ENCODE peak calls at places on chromosomes 5 and 9, in four cellular contexts. C, M, W and L are unnamed samples.

GRCh38 chr5:153513171-153513570 is 22.7 kb downstream of the GRIA1 start:
- DNase-seq in C (no peak), M (no peak), W (no peak), L (no peak)

GRCh38 chr9:112115955-112116354 is 59.1 kb downstream of the SUSD1 start:
- DNase-seq in C (no peak), M (no peak), W (no peak), L (no peak)

GRCh38 chr9:114387678-114388431 is at the start of gene AKNA:
- DNase-seq in C (no peak), M (no peak), W (no peak), L (peak)

GRCh38 chr5:65062684-65063083 is 294.0 kb downstream of the CWC27 start:
- DNase-seq in C (peak), M (peak), W (no peak), L (peak)

GRCh38 chr5:159263569-159263905 is 447 bp downstream of the UBLCP1 start:
- DNase-seq in C (no peak), M (no peak), W (no peak), L (no peak)

GRCh38 chr9:14797442-14797841 is 74.9 kb upstream of the CER1 start:
- DNase-seq in C (no peak), M (peak), W (no peak), L (peak)

GRCh38 chr5:59506285-59506877 is 387.1 kb downstream of the PDE4D start:
- DNase-seq in C (no peak), M (peak), W (no peak), L (peak)

GRCh38 chr9:129412814-129413536 is 207.9 kb downstream of the C9orf50 start:
- DNase-seq in C (peak), M (peak), W (no peak), L (peak)

GRCh38 chr5:119340597-119341218 is 15.1 kb upstream of the TNFAIP8 start:
- DNase-seq in C (no peak), M (no peak), W (no peak), L (no peak)

GRCh38 chr9:840343-840742 is 1.2 kb upstream of the DMRT1 start:
- DNase-seq in C (peak), M (no peak), W (no peak), L (no peak)

GRCh38 chr9:17995031-17995430 is 416.2 kb downstream of the SH3GL2 start:
- DNase-seq in C (no peak), M (no peak), W (no peak), L (no peak)

GRCh38 chr9:103941104-103941503 is 153.0 kb upstream of the SMC2 start:
- DNase-seq in C (peak), M (no peak), W (no peak), L (no peak)

GRCh38 chr9:118652935-118653334 is 716.3 kb downstream of the BRINP1 start:
- DNase-seq in C (no peak), M (no peak), W (no peak), L (peak)

GRCh38 chr5:41764650-41765049 is 105.6 kb downstream of the OXCT1 start:
- DNase-seq in C (no peak), M (no peak), W (no peak), L (no peak)

GRCh38 chr5:54616031-54616430 is 98.5 kb downstream of the SNX18 start:
- DNase-seq in C (no peak), M (no peak), W (no peak), L (peak)

GRCh38 chr5:102511666-102512065 is 12.9 kb upstream of the SLCO6A1 start:
- DNase-seq in C (no peak), M (peak), W (no peak), L (peak)

GRCh38 chr5:56501949-56502557 is 268.9 kb upstream of the ANKRD55 start:
- DNase-seq in C (no peak), M (no peak), W (no peak), L (no peak)

GRCh38 chr5:2280318-2280717 is 397.6 kb upstream of the IRX4 start:
- DNase-seq in C (no peak), M (no peak), W (no peak), L (no peak)

GRCh38 chr9:36499156-36499886 is 73.4 kb upstream of the MELK start:
- DNase-seq in C (no peak), M (no peak), W (no peak), L (no peak)

GRCh38 chr5:74288448-74289109 is 351.9 kb downstream of the ENC1 start:
- DNase-seq in C (no peak), M (no peak), W (no peak), L (no peak)

GRCh38 chr9:95131023-95131943 is 186.2 kb downstream of the FANCC start:
- DNase-seq in C (peak), M (peak), W (peak), L (peak)

GRCh38 chr5:61993446-61994017 is 312.5 kb upstream of the KIF2A start:
- DNase-seq in C (no peak), M (no peak), W (no peak), L (no peak)

GRCh38 chr9:126298319-126298801 is 28.3 kb upstream of the MVB12B start:
- DNase-seq in C (no peak), M (no peak), W (no peak), L (no peak)

GRCh38 chr5:38681966-38682365 is 125.5 kb upstream of the LIFR start:
- DNase-seq in C (no peak), M (no peak), W (no peak), L (no peak)

GRCh38 chr9:128439273-128439672 is 16.5 kb upstream of the ODF2 start:
- DNase-seq in C (no peak), M (no peak), W (no peak), L (no peak)

GRCh38 chr5:17315710-17316221 is 98.3 kb downstream of the BASP1 start:
- DNase-seq in C (peak), M (peak), W (no peak), L (peak)

GRCh38 chr5:4551034-4551433 is 589.1 kb upstream of the ADAMTS16 start:
- DNase-seq in C (peak), M (no peak), W (peak), L (no peak)

GRCh38 chr9:83034587-83034986 is 28.4 kb downstream of the RASEF start:
- DNase-seq in C (peak), M (peak), W (no peak), L (peak)

GRCh38 chr5:92907914-92908606 is 673.0 kb downstream of the NR2F1-AS1 start:
- DNase-seq in C (no peak), M (no peak), W (no peak), L (no peak)

GRCh38 chr5:180283026-180283615 is 8.8 kb downstream of the MAPK9 start:
- DNase-seq in C (no peak), M (peak), W (no peak), L (peak)

GRCh38 chr5:77645158-77645994 is 6.9 kb upstream of the OTP start:
- DNase-seq in C (peak), M (no peak), W (no peak), L (no peak)

GRCh38 chr5:142327111-142327842 is 2.5 kb upstream of the SPRY4 start:
- DNase-seq in C (peak), M (peak), W (no peak), L (peak)

GRCh38 chr5:50300878-50301277 is 140.2 kb downstream of the EMB start:
- DNase-seq in C (no peak), M (peak), W (no peak), L (peak)

GRCh38 chr9:70466976-70467551 is 52.6 kb upstream of the KLF9 start:
- DNase-seq in C (peak), M (peak), W (no peak), L (peak)

GRCh38 chr5:91146905-91147600 is 236.1 kb downstream of the ARRDC3 start:
- DNase-seq in C (no peak), M (no peak), W (no peak), L (peak)